ENCODE peak calls at places on chromosome 20, in seven cellular contexts. K is HCT116, Y is esophagus muscularis mucosa, J is A549, U is heart left ventricle, S is adrenal gland, A is left ventricle myocardium inferior. Q is an unnamed sample. For H3K4me1, the result is how much of the 10 kb centered on the place peaks cover.

GRCh38 chr20:20369353-20370086 is 1.6 kb downstream of the INSM1 start:
- DNase-seq in K (no peak), Y (no peak), J (peak), U (no peak), S (no peak), A (no peak), Q (peak)

GRCh38 chr20:34791289-34792020 is 34.0 kb downstream of the NCOA6 start:
- DNase-seq in K (no peak), Y (no peak), J (no peak), U (no peak), S (peak), A (no peak), Q (no peak)

GRCh38 chr20:7459123-7459522 is 481.1 kb downstream of the HAO1 start:
- DNase-seq in K (no peak), Y (no peak), J (no peak), U (no peak), S (no peak), A (no peak), Q (no peak)

GRCh38 chr20:2696646-2697045 is 4.1 kb downstream of the EBF4 start:
- DNase-seq in K (no peak), Y (no peak), J (no peak), U (no peak), S (no peak), A (no peak), Q (no peak)

GRCh38 chr20:13029687-13030510 is 21.1 kb downstream of the SPTLC3 start:
- DNase-seq in K (peak), Y (no peak), J (peak), U (no peak), S (peak), A (no peak), Q (peak)

GRCh38 chr20:38046572-38046971 is 13.0 kb downstream of the RPRD1B start:
- DNase-seq in K (no peak), Y (no peak), J (no peak), U (no peak), S (no peak), A (no peak), Q (no peak)

GRCh38 chr20:51643390-51643789 is 100.9 kb upstream of the NFATC2 start:
- DNase-seq in K (no peak), Y (no peak), J (no peak), U (no peak), S (no peak), A (no peak), Q (no peak)

GRCh38 chr20:22471156-22471836 is 113.1 kb downstream of the FOXA2 start:
- DNase-seq in K (no peak), Y (no peak), J (peak), U (no peak), S (no peak), A (no peak), Q (no peak)

GRCh38 chr20:37559312-37560027 is 31.8 kb upstream of the BLCAP start:
- DNase-seq in K (no peak), Y (no peak), J (no peak), U (no peak), S (no peak), A (no peak), Q (no peak)

DNA sequence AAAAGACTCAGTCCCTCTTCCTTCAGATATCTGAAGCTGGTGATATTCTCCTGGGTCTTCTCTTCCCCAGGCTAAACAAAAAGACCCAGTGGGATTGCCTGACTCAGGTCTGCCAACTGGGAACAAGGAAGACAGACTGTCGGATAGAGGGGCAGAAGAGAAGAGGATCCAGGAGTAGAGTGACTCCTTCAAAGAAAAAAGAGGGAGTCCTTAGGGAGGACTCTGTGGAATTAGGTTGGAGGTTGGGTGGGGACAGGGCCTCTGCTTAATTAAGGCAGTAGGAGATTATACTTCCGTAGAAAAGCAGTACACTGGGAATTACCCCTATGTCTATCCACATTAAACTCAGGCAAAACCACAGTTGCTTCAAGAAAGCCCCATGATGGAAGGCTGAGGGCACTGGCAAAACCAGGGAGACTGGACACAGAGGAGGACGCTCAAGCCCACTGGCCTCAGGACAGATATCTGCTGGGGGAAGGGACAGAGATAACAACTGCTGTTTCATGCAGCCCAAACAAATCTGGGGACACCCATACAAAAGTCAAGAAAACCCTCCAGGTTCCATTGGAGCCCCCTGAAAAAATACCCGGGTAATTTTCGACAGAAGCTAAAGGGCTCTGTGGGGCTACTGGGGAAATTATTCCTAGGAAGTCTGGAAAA is 5.7 kb downstream of the BCL2L1 start:
- DNase-seq in K (no peak), Y (no peak), J (no peak), U (no peak), S (no peak), A (no peak), Q (no peak)
- H3K27ac ChIP-seq in K (peak), Y (peak), J (peak), U (peak), S (peak), A (peak), Q (no peak)

GRCh38 chr20:48759631-48760245 is 68.1 kb downstream of the PREX1 start:
- DNase-seq in K (no peak), Y (no peak), J (no peak), U (no peak), S (no peak), A (no peak), Q (no peak)

GRCh38 chr20:48760403-48760889 is 67.4 kb downstream of the PREX1 start:
- DNase-seq in K (no peak), Y (no peak), J (no peak), U (no peak), S (peak), A (no peak), Q (no peak)

GRCh38 chr20:48763183-48764030 is 64.4 kb downstream of the PREX1 start:
- DNase-seq in K (no peak), Y (no peak), J (no peak), U (peak), S (peak), A (peak), Q (no peak)

GRCh38 chr20:48761023-48761785 is 66.6 kb downstream of the PREX1 start:
- DNase-seq in K (no peak), Y (no peak), J (no peak), U (peak), S (peak), A (peak), Q (peak)

GRCh38 chr20:48761914-48762313 is 65.9 kb downstream of the PREX1 start:
- DNase-seq in K (no peak), Y (no peak), J (no peak), U (no peak), S (no peak), A (no peak), Q (no peak)
- H3K4me1 ChIP-seq in K (under half), Y (under half), J (under half), U (under half), S (under half), A (half or more), Q (under half)

DNA sequence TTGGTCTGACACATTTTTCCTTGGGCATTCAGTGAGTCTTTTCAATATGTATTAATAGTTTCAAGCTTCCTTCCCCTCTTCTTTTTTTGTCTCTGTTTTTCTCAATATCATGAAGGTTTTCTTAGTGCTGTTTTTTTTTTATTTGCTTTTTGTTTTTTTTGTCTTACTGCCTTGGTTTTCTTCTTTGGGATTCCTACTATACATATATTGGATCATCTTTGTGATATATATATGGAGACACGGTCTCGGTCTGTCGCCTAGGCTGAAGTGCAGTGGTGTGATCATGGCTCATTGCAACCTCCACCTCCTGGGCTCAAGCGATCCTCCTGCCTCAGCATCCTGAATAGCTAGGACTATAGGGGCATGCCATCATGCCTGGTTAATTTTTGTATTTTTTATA is 43.8 kb downstream of the NCOA3 start:
- DNase-seq in K (no peak), Y (no peak), J (no peak), U (no peak), S (no peak), A (no peak), Q (no peak)
- H3K27ac ChIP-seq in K (no peak), Y (no peak), J (no peak), U (no peak), S (no peak), A (no peak), Q (peak)

GRCh38 chr20:46113071-46113470 is 5.0 kb upstream of the CD40 start:
- DNase-seq in K (no peak), Y (no peak), J (no peak), U (no peak), S (no peak), A (no peak), Q (no peak)

GRCh38 chr20:46111836-46112212 is 6.3 kb upstream of the CD40 start:
- DNase-seq in K (no peak), Y (no peak), J (no peak), U (no peak), S (no peak), A (no peak), Q (no peak)

GRCh38 chr20:46112430-46113020 is 5.6 kb upstream of the CD40 start:
- DNase-seq in K (no peak), Y (no peak), J (no peak), U (no peak), S (no peak), A (no peak), Q (no peak)

GRCh38 chr20:46111028-46111835 is 6.9 kb upstream of the CD40 start:
- DNase-seq in K (no peak), Y (no peak), J (no peak), U (peak), S (peak), A (no peak), Q (no peak)

GRCh38 chr20:46114449-46114848 is 3.7 kb upstream of the CD40 start:
- DNase-seq in K (no peak), Y (no peak), J (no peak), U (no peak), S (no peak), A (no peak), Q (no peak)
- H3K4me1 ChIP-seq in K (under half), Y (under half), J (under half), U (under half), S (under half), A (under half), Q (under half)

DNA sequence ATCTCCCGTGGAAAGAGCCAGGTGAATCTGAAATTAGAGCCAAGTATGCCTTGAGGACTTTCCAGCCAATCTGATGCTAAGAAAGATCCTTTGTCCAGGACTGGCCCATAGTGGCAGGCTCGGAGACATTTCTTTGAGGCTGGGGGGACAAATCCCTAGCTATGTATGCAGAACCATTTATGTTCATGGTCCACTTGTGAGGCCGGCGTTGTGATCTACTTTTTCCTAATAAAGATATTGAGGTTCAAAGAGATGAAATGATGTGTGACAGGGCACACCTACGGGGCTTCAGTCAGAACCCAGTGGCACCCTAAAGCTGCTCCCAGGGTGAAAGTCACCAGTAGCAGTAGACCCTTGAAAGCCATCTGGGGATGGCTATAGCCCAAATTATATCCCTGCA is 120.3 kb upstream of the MAFB start:
- DNase-seq in K (no peak), Y (peak), J (no peak), U (no peak), S (no peak), A (no peak), Q (no peak)
- H3K27ac ChIP-seq in K (no peak), Y (no peak), J (no peak), U (no peak), S (no peak), A (no peak), Q (no peak)

DNA sequence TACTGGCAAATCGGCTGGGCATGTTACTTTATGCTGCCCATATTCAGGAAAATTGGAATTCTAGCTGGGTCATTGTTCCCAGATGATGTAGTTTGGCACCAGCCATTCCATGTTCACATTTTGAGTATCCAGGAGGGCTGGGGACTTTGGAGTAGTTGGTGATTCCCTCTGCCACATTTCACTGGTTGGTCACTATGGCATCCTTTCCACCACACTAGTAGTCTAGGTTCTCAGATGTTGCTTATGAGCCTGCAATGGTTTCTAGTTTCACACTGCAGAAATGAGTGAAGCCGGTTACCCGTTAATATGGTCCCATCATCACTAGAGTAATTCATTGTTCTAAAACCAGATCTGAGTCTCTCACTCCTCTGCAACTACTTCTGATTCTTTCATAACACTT is 4.6 kb downstream of the PTPN1 start:
- DNase-seq in K (no peak), Y (no peak), J (no peak), U (no peak), S (no peak), A (no peak), Q (no peak)
- H3K4me1 ChIP-seq in K (half or more), Y (half or more), J (under half), U (under half), S (half or more), A (half or more), Q (under half)

DNA sequence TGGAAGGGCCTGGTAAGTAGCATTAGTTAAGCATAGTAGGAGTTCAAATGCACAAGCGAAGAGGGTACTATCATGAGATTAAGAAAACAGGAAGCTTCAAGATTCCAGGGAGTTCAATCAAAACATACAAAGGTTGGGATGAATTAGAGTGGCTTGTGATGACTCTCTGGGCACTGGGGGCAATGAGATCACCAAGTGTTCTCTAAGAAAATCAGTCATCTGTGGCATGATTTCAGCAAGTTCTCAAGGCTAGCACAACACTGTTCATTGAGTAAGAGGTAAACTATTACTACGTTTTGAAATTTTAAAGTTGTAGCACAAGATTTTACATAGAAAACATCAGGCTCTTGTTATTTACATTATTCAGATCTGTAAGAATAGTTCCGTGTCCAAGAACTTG is 139.7 kb upstream of the FLRT3 start:
- DNase-seq in K (no peak), Y (no peak), J (peak), U (no peak), S (peak), A (no peak), Q (no peak)
- H3K27ac ChIP-seq in K (no peak), Y (no peak), J (no peak), U (no peak), S (no peak), A (no peak), Q (no peak)

GRCh38 chr20:50309764-50310672 is 119.4 kb downstream of the CEBPB start:
- DNase-seq in K (no peak), Y (no peak), J (no peak), U (no peak), S (no peak), A (no peak), Q (no peak)
- H3K4me1 ChIP-seq in K (half or more), Y (half or more), J (half or more), U (under half), S (under half), A (half or more), Q (under half)

GRCh38 chr20:48752963-48753362 is 74.8 kb downstream of the PREX1 start:
- DNase-seq in K (no peak), Y (no peak), J (no peak), U (no peak), S (no peak), A (no peak), Q (no peak)

GRCh38 chr20:48750376-48750775 is 77.4 kb downstream of the PREX1 start:
- DNase-seq in K (no peak), Y (no peak), J (no peak), U (no peak), S (no peak), A (no peak), Q (no peak)

GRCh38 chr20:48749437-48749836 is 78.4 kb downstream of the PREX1 start:
- DNase-seq in K (no peak), Y (no peak), J (no peak), U (no peak), S (no peak), A (no peak), Q (no peak)

GRCh38 chr20:48751871-48752270 is 75.9 kb downstream of the PREX1 start:
- DNase-seq in K (no peak), Y (no peak), J (no peak), U (no peak), S (no peak), A (no peak), Q (no peak)

DNA sequence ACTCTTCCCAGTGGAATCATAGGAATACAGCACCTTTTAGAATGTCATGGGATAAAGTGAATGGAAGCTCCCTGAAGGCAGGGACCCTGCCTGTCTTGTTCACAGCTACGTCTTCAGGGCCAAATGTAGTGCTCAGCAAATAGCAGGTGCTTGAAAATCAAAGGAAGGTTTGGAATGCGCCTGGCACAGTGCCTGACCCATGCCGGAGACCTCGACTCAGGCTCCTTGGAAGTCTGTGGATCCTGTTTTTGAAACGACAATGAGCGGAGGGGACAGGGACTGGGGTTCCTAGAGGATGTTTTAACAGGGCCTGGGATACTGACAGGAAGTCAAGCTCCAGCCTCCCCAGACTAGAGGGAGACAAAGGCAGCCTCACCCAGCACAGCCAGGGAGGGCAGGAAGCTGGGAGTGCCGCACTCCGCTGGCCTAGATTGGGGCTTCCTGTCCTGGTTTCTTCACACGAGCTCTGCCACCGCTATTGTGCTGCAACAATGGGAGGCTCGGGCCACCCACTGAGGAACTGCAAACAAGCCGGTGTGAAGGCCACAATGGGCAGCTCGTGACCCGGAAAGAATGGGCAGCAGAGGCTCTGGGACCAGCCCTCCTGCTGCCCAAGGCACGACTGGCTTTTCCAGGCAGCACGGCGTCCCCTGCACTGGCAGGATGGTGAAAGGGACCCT is 76.7 kb downstream of the PREX1 start:
- DNase-seq in K (no peak), Y (no peak), J (no peak), U (peak), S (peak), A (peak), Q (peak)
- H3K27ac ChIP-seq in K (no peak), Y (no peak), J (no peak), U (peak), S (peak), A (peak), Q (no peak)

DNA sequence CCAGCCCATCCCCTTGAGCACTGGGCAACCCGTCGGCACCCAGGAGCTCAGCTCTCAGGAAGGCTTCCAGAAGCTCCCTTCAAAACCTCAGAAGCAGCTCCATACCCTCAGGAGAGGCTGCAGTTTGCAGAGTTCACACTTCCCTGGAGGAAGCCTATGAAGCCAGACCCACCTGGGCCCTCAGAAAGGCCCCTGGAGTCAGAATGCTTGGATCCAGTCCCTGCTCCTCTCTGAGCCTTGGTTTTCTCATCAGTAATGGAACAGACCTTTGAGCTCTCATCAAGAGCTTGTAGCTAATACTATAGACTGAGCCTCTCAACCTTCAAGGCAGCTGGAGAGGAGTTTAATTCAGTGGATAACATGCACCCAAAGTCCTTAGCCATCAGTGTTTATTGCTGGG is 120.3 kb downstream of the SNX5 start:
- DNase-seq in K (no peak), Y (no peak), J (no peak), U (no peak), S (no peak), A (no peak), Q (no peak)
- H3K4me1 ChIP-seq in K (half or more), Y (under half), J (under half), U (under half), S (under half), A (half or more), Q (under half)